ENCODE peak calls at places on chromosome 16, in seven cellular contexts. M is NCI-H1417; U is progenitor cell of endocrine pancreas; Q is OCI-LY7; K is SK-N-SH; N is NK-92 treated with Interleukin-12 subunit alpha and Interleukin-12 subunit beta, amount 100 ng/mL, for 24 hours; F is lung. D is an unnamed sample.

GRCh38 chr16:71610936-71611871 is 14.8 kb upstream of the MARVELD3 start:
- DNase-seq in U (peak; percentile 89), N (peak; percentile 44), Q (peak; percentile 79), F (peak; percentile 76), M (peak; percentile 41), K (peak; percentile 91), D (peak; percentile 82)

GRCh38 chr16:62190426-62190825 is 154.2 kb upstream of the CDH8 start:
- DNase-seq in K (peak; percentile 31), M (no peak), U (no peak), N (no peak), Q (peak; percentile 27), F (no peak), D (no peak)

GRCh38 chr16:3119286-3119685 is 6.9 kb downstream of the ZNF205 start:
- DNase-seq in M (no peak), K (no peak), Q (no peak), N (no peak), U (no peak), F (no peak), D (no peak)

GRCh38 chr16:67563708-67564468 is 1.6 kb downstream of the CTCF start:
- DNase-seq in K (peak; percentile 16), N (peak; percentile 29), U (no peak), M (peak; percentile 50), F (peak; percentile 62), Q (peak; percentile 68), D (peak; percentile 61)

GRCh38 chr16:57042157-57043111 is 49.9 kb upstream of the CPNE2 start:
- DNase-seq in K (no peak), F (no peak), Q (peak; percentile 93), N (peak; percentile 84), M (no peak), U (no peak), D (no peak)

GRCh38 chr16:88331989-88332920 is 50.5 kb upstream of the ZNF469 start:
- DNase-seq in M (no peak), K (no peak), F (no peak), Q (no peak), N (no peak), U (no peak), D (peak; percentile 47)

GRCh38 chr16:85296859-85297698 is 184.8 kb upstream of the CIBAR2 start:
- DNase-seq in K (peak; percentile 72), Q (peak; percentile 72), U (peak; percentile 41), F (no peak), M (peak; percentile 30), N (peak; percentile 7), D (peak; percentile 70)

GRCh38 chr16:78638371-78638770 is 538.9 kb downstream of the WWOX start:
- DNase-seq in M (peak; percentile 8), N (no peak), U (no peak), K (peak; percentile 13), F (no peak), Q (no peak), D (no peak)

GRCh38 chr16:23357761-23358290 is 55.7 kb downstream of the SCNN1B start:
- DNase-seq in N (no peak), M (no peak), F (no peak), U (no peak), K (no peak), Q (no peak), D (no peak)

GRCh38 chr16:83899978-83900377 is 1.1 kb downstream of the MLYCD start:
- DNase-seq in N (no peak), Q (no peak), M (no peak), U (no peak), F (no peak), K (no peak), D (peak; percentile 50)

D was measured in body of pancreas.